ENCODE peak calls at places on chromosomes 12 and 14, in four cellular contexts. V, M, J and Y are unnamed samples.

GRCh38 chr12:14768823-14769405 is 34.4 kb downstream of the WBP11 start:
- DNase-seq in V (no peak), M (peak), J (peak), Y (peak)

GRCh38 chr12:7844131-7844530 is 28.6 kb downstream of the SLC2A14 start:
- DNase-seq in V (no peak), M (peak), J (peak), Y (no peak)

GRCh38 chr12:16012086-16012485 is 101.0 kb downstream of the DERA start:
- DNase-seq in V (no peak), M (peak), J (peak), Y (no peak)

GRCh38 chr14:104146651-104147345 is 8.4 kb downstream of the KIF26A start:
- DNase-seq in V (no peak), M (no peak), J (no peak), Y (no peak)

GRCh38 chr14:37598085-37598972 is 2.9 kb downstream of the TTC6 start:
- DNase-seq in V (no peak), M (no peak), J (peak), Y (no peak)

GRCh38 chr14:105192866-105193731 is 12.0 kb upstream of the NUDT14 start:
- DNase-seq in V (no peak), M (peak), J (no peak), Y (no peak)

GRCh38 chr14:52862652-52863338 is 71.4 kb upstream of the GNPNAT1 start:
- DNase-seq in V (no peak), M (peak), J (peak), Y (peak)

GRCh38 chr14:103623883-103624482 is 5.0 kb upstream of the KLC1 start:
- DNase-seq in V (no peak), M (no peak), J (no peak), Y (no peak)

GRCh38 chr14:88933203-88933602 is 108.8 kb downstream of the TTC8 start:
- DNase-seq in V (no peak), M (no peak), J (no peak), Y (no peak)

GRCh38 chr14:73741386-73741875 is 27.2 kb upstream of the PNMA1 start:
- DNase-seq in V (no peak), M (peak), J (peak), Y (peak)

GRCh38 chr14:89600029-89600428 is 183.0 kb upstream of the FOXN3 start:
- DNase-seq in V (no peak), M (no peak), J (no peak), Y (no peak)

GRCh38 chr12:78118486-78118885 is 287.8 kb downstream of the NAV3 start:
- DNase-seq in V (no peak), M (peak), J (no peak), Y (no peak)

GRCh38 chr14:92520102-92520651 is 6.6 kb downstream of the RIN3 start:
- DNase-seq in V (no peak), M (no peak), J (no peak), Y (no peak)

GRCh38 chr14:24311837-24312615 is 724 bp downstream of the LTB4R start:
- DNase-seq in V (no peak), M (no peak), J (no peak), Y (no peak)

GRCh38 chr12:109760930-109761630 is 47.5 kb downstream of the FAM222A start:
- DNase-seq in V (no peak), M (no peak), J (no peak), Y (no peak)

GRCh38 chr12:54047964-54048303 is 5.7 kb upstream of the HOXC4 start:
- DNase-seq in V (no peak), M (no peak), J (no peak), Y (no peak)

GRCh38 chr12:46959484-46959883 is 119.9 kb upstream of the PCED1B start:
- DNase-seq in V (no peak), M (peak), J (peak), Y (no peak)

GRCh38 chr12:46964496-46965098 is 114.8 kb upstream of the PCED1B start:
- DNase-seq in V (peak), M (peak), J (peak), Y (peak)

GRCh38 chr12:46965880-46966279 is 113.5 kb upstream of the PCED1B start:
- DNase-seq in V (no peak), M (no peak), J (no peak), Y (no peak)

GRCh38 chr12:46965137-46965536 is 114.3 kb upstream of the PCED1B start:
- DNase-seq in V (no peak), M (no peak), J (no peak), Y (no peak)

DNA sequence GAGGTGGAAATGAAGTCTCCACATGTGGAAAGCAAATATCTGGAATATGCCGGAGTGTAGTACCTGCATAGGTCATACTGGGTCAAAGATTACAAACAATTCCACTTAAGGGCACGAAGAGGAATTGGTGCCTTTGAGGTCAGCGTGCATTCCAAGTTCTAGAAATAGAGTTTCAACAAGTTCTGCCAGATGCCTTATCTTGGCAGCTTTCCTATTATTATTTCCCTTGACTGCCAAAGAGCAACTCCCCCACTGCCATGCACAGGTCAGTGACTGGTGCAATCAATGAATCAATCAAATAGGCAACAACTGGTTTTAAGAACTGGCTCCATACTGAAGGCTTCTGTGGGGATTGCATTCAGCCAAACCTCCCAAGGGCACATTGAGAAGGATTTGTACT is 115.4 kb upstream of the PCED1B start:
- DNase-seq in V (no peak), M (no peak), J (no peak), Y (no peak)
- H2BK120ac ChIP-seq in V (no peak), M (peak), J (no peak), Y (no peak)

GRCh38 chr12:49342066-49342913 is 4.4 kb upstream of the DNAJC22 start:
- DNase-seq in V (peak), M (peak), J (peak), Y (peak)
- H3K4me3 ChIP-seq in V (peak), M (peak), J (peak), Y (peak)

GRCh38 chr14:61614693-61615092 is 80.6 kb upstream of the HIF1A start:
- DNase-seq in V (no peak), M (no peak), J (no peak), Y (no peak)
- H2BK120ac ChIP-seq in V (no peak), M (peak), J (no peak), Y (no peak)

GRCh38 chr12:57224973-57225679 is 4.4 kb upstream of the SHMT2 start:
- DNase-seq in V (no peak), M (no peak), J (peak), Y (peak)
- H3K4me3 ChIP-seq in V (no peak), M (no peak), J (no peak), Y (no peak)

DNA sequence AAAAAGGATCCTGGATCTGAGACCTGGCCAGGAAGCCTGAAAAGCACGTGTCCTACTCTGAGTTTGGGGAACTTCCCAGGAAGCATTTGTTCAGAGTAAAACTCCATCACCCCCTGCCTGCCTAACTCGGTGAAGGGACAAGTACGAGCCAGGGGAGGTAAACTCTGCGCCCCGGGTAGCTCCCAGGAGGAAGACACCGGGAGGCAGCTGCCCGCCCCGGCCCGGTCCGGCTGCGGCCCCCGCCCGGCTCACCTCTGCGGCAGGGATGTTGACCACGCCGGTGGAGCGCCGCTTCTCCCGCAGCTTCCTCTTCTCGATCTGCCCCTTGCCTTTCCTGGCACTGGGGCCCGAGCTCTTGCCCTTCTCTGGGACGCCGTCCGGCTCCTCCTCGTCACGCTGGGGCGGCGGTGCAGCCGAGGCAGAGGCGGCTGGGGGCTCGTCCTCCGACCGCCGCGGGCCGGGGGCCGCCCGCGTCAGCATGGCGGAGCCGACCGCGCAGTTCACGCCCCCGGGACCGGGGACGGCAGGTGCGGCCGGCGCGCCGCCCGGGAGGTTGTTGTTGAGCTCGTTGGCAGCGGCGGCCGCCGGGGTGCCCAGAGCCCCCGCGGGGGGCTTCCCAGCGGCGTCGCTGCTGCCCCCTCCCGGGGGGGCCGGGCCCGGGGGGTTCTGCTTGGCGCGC is 1.1 kb downstream of the PAWR start:
- DNase-seq in V (peak), M (peak), J (peak), Y (peak)
- H2BK120ac ChIP-seq in V (no peak), M (peak), J (peak), Y (no peak)